ENCODE peak calls at places on chromosomes 16 and 17, in nine cellular contexts. K, Q, M, A, D, J, F, S and R are unnamed samples.

GRCh38 chr17:6485646-6486412 is 41.6 kb downstream of the PIMREG start:
- DNase-seq in A (no peak), M (no peak), Q (no peak), K (no peak), D (no peak), J (no peak), F (no peak), S (peak; percentile 62), R (no peak)

GRCh38 chr17:8687732-8688131 is 56.9 kb downstream of the CCDC42 start:
- DNase-seq in K (no peak), M (no peak), J (no peak), S (no peak), D (peak; percentile 29), A (no peak), Q (no peak), F (no peak), R (no peak)

GRCh38 chr17:50473901-50474300 is 4.8 kb upstream of the RSAD1 start:
- DNase-seq in F (no peak), Q (no peak), M (no peak), D (no peak), K (no peak), J (no peak), S (peak; percentile 10), A (no peak), R (no peak)

GRCh38 chr17:41329279-41329925 is 13.9 kb upstream of the KRTAP17-1 start:
- DNase-seq in M (no peak), F (peak; percentile 8), Q (peak; percentile 35), J (peak; percentile 40), K (no peak), S (peak; percentile 22), A (peak; percentile 53), D (peak; percentile 81), R (no peak)

GRCh38 chr16:88303890-88304819 is 78.6 kb upstream of the ZNF469 start:
- DNase-seq in M (no peak), S (no peak), F (peak; percentile 81), D (peak; percentile 95), J (no peak), Q (no peak), A (peak; percentile 27), K (peak; percentile 62), R (no peak)

GRCh38 chr17:17768415-17769088 is 68.2 kb downstream of the SREBF1 start:
- DNase-seq in A (no peak), S (no peak), J (no peak), K (no peak), F (no peak), M (no peak), D (no peak), Q (peak; percentile 37), R (no peak)

GRCh38 chr17:82320956-82321927 is 3.8 kb upstream of the CD7 start:
- DNase-seq in K (no peak), S (no peak), M (peak; percentile 40), A (no peak), F (no peak), Q (no peak), D (peak; percentile 36), J (peak; percentile 84), R (no peak)

GRCh38 chr17:77424585-77425344 is 284.0 kb downstream of the SEC14L1 start:
- DNase-seq in Q (no peak), D (peak; percentile 66), A (peak; percentile 99), M (peak; percentile 61), F (peak; percentile 80), K (peak; percentile 91), J (no peak), S (no peak), R (peak; percentile 82)

GRCh38 chr17:4919511-4920047 is 12.5 kb upstream of the GP1BA start:
- DNase-seq in K (no peak), Q (no peak), A (no peak), J (no peak), S (no peak), D (no peak), M (no peak), F (no peak), R (no peak)

GRCh38 chr17:45870342-45870974 is 23.9 kb upstream of the MAPT start:
- DNase-seq in K (no peak), S (no peak), J (no peak), M (no peak), D (no peak), F (no peak), Q (no peak), A (no peak), R (no peak)

GRCh38 chr17:4934173-4934979 is 2.3 kb downstream of the GP1BA start:
- DNase-seq in D (peak; percentile 63), Q (no peak), F (no peak), M (no peak), A (peak; percentile 37), K (no peak), J (no peak), S (peak; percentile 64), R (peak; percentile 76)